ENCODE peak calls at places on chromosomes 13 and 19, in nine cellular contexts. One of them, this sample, is unnamed.

GRCh38 chr13:71813187-71813586 is 53.8 kb downstream of the DACH1 start:
- DNase-seq in lower leg skin: no peak
- DNase-seq in heart left ventricle: no peak
- DNase-seq in stomach: no peak
- DNase-seq in upper lobe of left lung: no peak
- DNase-seq in HCT116: no peak
- DNase-seq in esophagus squamous epithelium: no peak
- DNase-seq in transverse colon: no peak
- DNase-seq in breast epithelium: no peak
- DNase-seq in this sample: no peak

GRCh38 chr19:49691243-49692101 is 556 bp downstream of the CPT1C start:
- DNase-seq in lower leg skin: no peak
- DNase-seq in heart left ventricle: peak
- DNase-seq in stomach: no peak
- DNase-seq in upper lobe of left lung: no peak
- DNase-seq in HCT116: no peak
- DNase-seq in esophagus squamous epithelium: no peak
- DNase-seq in transverse colon: no peak
- DNase-seq in breast epithelium: no peak
- DNase-seq in this sample: no peak

GRCh38 chr13:113082198-113083021 is 23.2 kb upstream of the F7 start:
- DNase-seq in lower leg skin: no peak
- DNase-seq in heart left ventricle: peak
- DNase-seq in stomach: no peak
- DNase-seq in upper lobe of left lung: no peak
- DNase-seq in HCT116: no peak
- DNase-seq in esophagus squamous epithelium: no peak
- DNase-seq in transverse colon: no peak
- DNase-seq in breast epithelium: no peak
- DNase-seq in this sample: no peak

GRCh38 chr13:110512198-110512740 is 49.3 kb downstream of the RAB20 start:
- DNase-seq in lower leg skin: no peak
- DNase-seq in heart left ventricle: peak
- DNase-seq in stomach: no peak
- DNase-seq in upper lobe of left lung: no peak
- DNase-seq in HCT116: no peak
- DNase-seq in esophagus squamous epithelium: no peak
- DNase-seq in transverse colon: no peak
- DNase-seq in breast epithelium: no peak
- DNase-seq in this sample: no peak

GRCh38 chr13:46339035-46339666 is 47.9 kb downstream of the RUBCNL start:
- DNase-seq in lower leg skin: peak
- DNase-seq in heart left ventricle: no peak
- DNase-seq in stomach: no peak
- DNase-seq in upper lobe of left lung: peak
- DNase-seq in HCT116: no peak
- DNase-seq in esophagus squamous epithelium: no peak
- DNase-seq in transverse colon: peak
- DNase-seq in breast epithelium: no peak
- DNase-seq in this sample: no peak

GRCh38 chr19:53365899-53366493 is 491 bp downstream of the ZNF525 start:
- DNase-seq in lower leg skin: no peak
- DNase-seq in heart left ventricle: no peak
- DNase-seq in stomach: no peak
- DNase-seq in upper lobe of left lung: peak
- DNase-seq in HCT116: no peak
- DNase-seq in esophagus squamous epithelium: no peak
- DNase-seq in transverse colon: peak
- DNase-seq in breast epithelium: no peak
- DNase-seq in this sample: peak

GRCh38 chr13:35927554-35927953 is 203.6 kb downstream of the DCLK1 start:
- DNase-seq in lower leg skin: no peak
- DNase-seq in heart left ventricle: no peak
- DNase-seq in stomach: no peak
- DNase-seq in upper lobe of left lung: no peak
- DNase-seq in HCT116: no peak
- DNase-seq in esophagus squamous epithelium: no peak
- DNase-seq in transverse colon: no peak
- DNase-seq in breast epithelium: no peak
- DNase-seq in this sample: no peak

GRCh38 chr19:17806945-17807344 is 12.0 kb downstream of the B3GNT3 start:
- DNase-seq in lower leg skin: no peak
- DNase-seq in heart left ventricle: no peak
- DNase-seq in stomach: no peak
- DNase-seq in upper lobe of left lung: no peak
- DNase-seq in HCT116: no peak
- DNase-seq in esophagus squamous epithelium: no peak
- DNase-seq in transverse colon: no peak
- DNase-seq in breast epithelium: no peak
- DNase-seq in this sample: no peak

GRCh38 chr19:4922530-4923378 is 13.5 kb downstream of the UHRF1 start:
- DNase-seq in lower leg skin: no peak
- DNase-seq in heart left ventricle: no peak
- DNase-seq in stomach: no peak
- DNase-seq in upper lobe of left lung: peak
- DNase-seq in HCT116: no peak
- DNase-seq in esophagus squamous epithelium: no peak
- DNase-seq in transverse colon: no peak
- DNase-seq in breast epithelium: no peak
- DNase-seq in this sample: no peak

GRCh38 chr13:98056839-98057410 is 86.0 kb upstream of the FARP1 start:
- DNase-seq in lower leg skin: no peak
- DNase-seq in heart left ventricle: no peak
- DNase-seq in stomach: no peak
- DNase-seq in upper lobe of left lung: no peak
- DNase-seq in HCT116: no peak
- DNase-seq in esophagus squamous epithelium: no peak
- DNase-seq in transverse colon: no peak
- DNase-seq in breast epithelium: no peak
- DNase-seq in this sample: no peak

GRCh38 chr13:48234652-48235099 is 1.7 kb downstream of the ITM2B start:
- DNase-seq in lower leg skin: no peak
- DNase-seq in heart left ventricle: no peak
- DNase-seq in stomach: no peak
- DNase-seq in upper lobe of left lung: no peak
- DNase-seq in HCT116: no peak
- DNase-seq in esophagus squamous epithelium: no peak
- DNase-seq in transverse colon: no peak
- DNase-seq in breast epithelium: no peak
- DNase-seq in this sample: peak

DNA sequence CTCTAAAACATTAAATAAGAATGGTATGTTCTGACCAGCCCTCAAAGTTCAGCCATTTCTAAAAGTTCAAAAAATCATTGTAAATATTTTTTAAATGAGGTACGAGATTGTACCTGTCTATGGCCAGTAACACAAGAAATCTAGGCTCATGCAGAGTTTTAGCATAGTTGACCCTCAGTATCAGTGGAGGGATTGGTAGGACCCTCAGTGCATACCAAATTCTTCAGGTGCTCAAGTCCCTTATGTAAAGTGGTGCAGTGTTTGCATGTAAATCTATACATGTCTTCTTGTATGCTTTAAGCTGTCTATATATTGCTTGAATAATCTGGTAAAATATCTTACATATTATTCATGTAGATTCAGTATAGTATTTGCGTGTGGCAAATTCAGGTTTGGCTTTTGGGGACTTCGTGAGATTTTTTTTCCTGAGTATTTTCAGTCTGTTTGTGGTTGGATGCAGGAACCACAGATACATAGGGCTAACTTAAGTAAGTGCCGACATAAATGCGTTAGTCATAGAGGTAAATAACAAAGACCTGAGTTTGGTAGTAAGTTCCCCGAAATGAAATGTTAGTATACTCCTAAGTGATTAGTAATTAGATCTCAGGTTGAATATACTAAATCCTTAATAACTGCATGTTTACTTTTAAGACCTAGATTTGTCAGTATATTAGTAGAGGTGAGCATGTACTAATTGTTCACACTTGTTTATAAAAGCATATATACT is 7.8 kb downstream of the MIR17HG start:
- DNase-seq in lower leg skin: no peak
- DNase-seq in heart left ventricle: no peak
- DNase-seq in stomach: no peak
- DNase-seq in upper lobe of left lung: no peak
- DNase-seq in HCT116: no peak
- DNase-seq in esophagus squamous epithelium: no peak
- DNase-seq in transverse colon: no peak
- DNase-seq in breast epithelium: no peak
- DNase-seq in this sample: no peak
- TF ChIP-seq POLR2A in lower leg skin: no peak
- TF ChIP-seq POLR2A in heart left ventricle: no peak
- TF ChIP-seq POLR2A in stomach: no peak
- TF ChIP-seq POLR2A in upper lobe of left lung: no peak
- TF ChIP-seq POLR2A in HCT116: no peak
- TF ChIP-seq POLR2A in esophagus squamous epithelium: no peak
- TF ChIP-seq POLR2A in transverse colon: no peak
- TF ChIP-seq POLR2A in breast epithelium: no peak
- TF ChIP-seq POLR2A in this sample: no peak

DNA sequence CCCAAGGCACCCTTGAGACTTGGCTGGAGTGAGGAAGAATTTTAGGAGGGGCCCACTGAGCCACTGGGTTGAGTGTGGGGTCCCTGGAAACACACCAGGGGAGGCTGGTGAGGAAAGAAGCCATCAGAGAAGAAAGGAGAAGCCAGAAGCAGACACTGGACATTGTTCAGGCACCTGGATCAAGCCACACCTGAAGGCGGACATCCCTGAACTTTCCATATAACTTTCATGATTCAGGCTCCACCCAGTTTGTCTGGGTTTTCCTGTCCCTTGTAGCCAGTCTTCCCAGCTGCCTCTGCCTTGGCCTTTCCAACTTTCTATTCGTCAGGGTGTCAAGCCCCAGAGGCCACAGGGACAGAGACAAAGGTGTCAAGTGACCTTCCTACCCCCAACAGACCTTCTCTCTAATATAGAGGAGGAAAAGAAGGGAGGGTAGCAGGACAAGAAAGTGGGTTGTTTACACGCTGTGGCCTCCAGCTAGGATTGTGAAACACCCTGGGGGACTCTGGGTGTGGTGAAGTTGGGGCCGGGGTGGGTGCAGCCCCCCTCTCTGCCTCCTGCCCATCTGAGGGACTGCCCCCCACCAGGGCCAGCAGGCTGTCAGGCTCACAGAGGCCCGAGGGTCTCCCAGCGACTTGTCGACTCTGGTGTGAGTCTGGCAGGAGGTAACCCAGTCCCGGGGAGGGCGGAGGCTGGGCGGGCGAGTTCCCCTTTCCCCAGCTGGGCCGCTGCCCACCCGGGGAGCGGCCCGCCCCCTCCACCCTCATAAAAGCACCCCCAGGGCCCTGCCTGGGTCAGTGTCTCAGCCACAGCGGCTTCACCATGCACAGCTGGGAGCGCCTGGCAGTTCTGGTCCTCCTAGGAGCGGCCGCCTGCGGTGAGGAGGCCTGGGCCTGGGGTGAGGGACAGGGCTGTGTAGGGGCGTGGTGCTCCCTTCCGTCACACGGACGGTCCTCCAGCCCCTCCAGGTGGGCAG is at the start of gene CFD:
- DNase-seq in lower leg skin: peak
- DNase-seq in heart left ventricle: peak
- DNase-seq in stomach: peak
- DNase-seq in upper lobe of left lung: peak
- DNase-seq in HCT116: no peak
- DNase-seq in esophagus squamous epithelium: no peak
- DNase-seq in transverse colon: peak
- DNase-seq in breast epithelium: no peak
- DNase-seq in this sample: no peak
- TF ChIP-seq POLR2A in lower leg skin: peak
- TF ChIP-seq POLR2A in heart left ventricle: peak
- TF ChIP-seq POLR2A in stomach: no peak
- TF ChIP-seq POLR2A in upper lobe of left lung: no peak
- TF ChIP-seq POLR2A in HCT116: no peak
- TF ChIP-seq POLR2A in esophagus squamous epithelium: peak
- TF ChIP-seq POLR2A in transverse colon: peak
- TF ChIP-seq POLR2A in breast epithelium: no peak
- TF ChIP-seq POLR2A in this sample: no peak

GRCh38 chr13:21901326-21901725 is 230.5 kb downstream of the FGF9 start:
- DNase-seq in lower leg skin: no peak
- DNase-seq in heart left ventricle: no peak
- DNase-seq in stomach: no peak
- DNase-seq in upper lobe of left lung: no peak
- DNase-seq in HCT116: no peak
- DNase-seq in esophagus squamous epithelium: no peak
- DNase-seq in transverse colon: no peak
- DNase-seq in breast epithelium: no peak
- DNase-seq in this sample: no peak

GRCh38 chr13:21901772-21902708 is 231.2 kb downstream of the FGF9 start:
- DNase-seq in lower leg skin: peak
- DNase-seq in heart left ventricle: no peak
- DNase-seq in stomach: no peak
- DNase-seq in upper lobe of left lung: no peak
- DNase-seq in HCT116: no peak
- DNase-seq in esophagus squamous epithelium: no peak
- DNase-seq in transverse colon: no peak
- DNase-seq in breast epithelium: no peak
- DNase-seq in this sample: no peak

GRCh38 chr13:21898461-21898860 is 227.6 kb downstream of the FGF9 start:
- DNase-seq in lower leg skin: no peak
- DNase-seq in heart left ventricle: no peak
- DNase-seq in stomach: no peak
- DNase-seq in upper lobe of left lung: no peak
- DNase-seq in HCT116: no peak
- DNase-seq in esophagus squamous epithelium: no peak
- DNase-seq in transverse colon: no peak
- DNase-seq in breast epithelium: no peak
- DNase-seq in this sample: no peak

GRCh38 chr13:21897140-21897539 is 226.3 kb downstream of the FGF9 start:
- DNase-seq in lower leg skin: no peak
- DNase-seq in heart left ventricle: no peak
- DNase-seq in stomach: no peak
- DNase-seq in upper lobe of left lung: no peak
- DNase-seq in HCT116: no peak
- DNase-seq in esophagus squamous epithelium: no peak
- DNase-seq in transverse colon: no peak
- DNase-seq in breast epithelium: no peak
- DNase-seq in this sample: no peak

DNA sequence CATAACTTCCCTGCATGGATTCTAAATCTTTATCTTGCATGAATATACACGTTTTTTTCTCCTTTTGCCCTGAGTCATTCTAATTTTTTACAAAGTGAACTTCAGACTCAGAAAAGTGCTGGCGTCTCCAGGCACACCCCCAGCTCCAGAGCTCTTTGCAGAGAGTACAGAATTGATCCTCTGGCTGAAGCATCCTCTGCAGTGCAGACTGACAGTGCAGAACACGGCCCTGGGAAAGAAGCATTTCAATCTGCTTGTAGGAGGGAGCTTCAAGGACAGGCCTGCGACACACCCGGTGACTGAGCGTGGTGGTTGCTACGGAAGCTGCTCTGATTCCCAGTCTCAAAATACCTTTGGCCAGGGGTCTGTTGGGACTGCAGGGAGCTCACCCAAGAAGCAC is 228.1 kb downstream of the FGF9 start:
- DNase-seq in lower leg skin: no peak
- DNase-seq in heart left ventricle: no peak
- DNase-seq in stomach: no peak
- DNase-seq in upper lobe of left lung: no peak
- DNase-seq in HCT116: no peak
- DNase-seq in esophagus squamous epithelium: no peak
- DNase-seq in transverse colon: no peak
- DNase-seq in breast epithelium: no peak
- DNase-seq in this sample: no peak
- TF ChIP-seq POLR2A in lower leg skin: no peak
- TF ChIP-seq POLR2A in heart left ventricle: no peak
- TF ChIP-seq POLR2A in stomach: no peak
- TF ChIP-seq POLR2A in upper lobe of left lung: no peak
- TF ChIP-seq POLR2A in HCT116: no peak
- TF ChIP-seq POLR2A in esophagus squamous epithelium: no peak
- TF ChIP-seq POLR2A in transverse colon: no peak
- TF ChIP-seq POLR2A in breast epithelium: no peak
- TF ChIP-seq POLR2A in this sample: no peak

GRCh38 chr19:3433313-3433712 is 47.0 kb downstream of the SMIM24 start:
- DNase-seq in lower leg skin: no peak
- DNase-seq in heart left ventricle: no peak
- DNase-seq in stomach: no peak
- DNase-seq in upper lobe of left lung: no peak
- DNase-seq in HCT116: no peak
- DNase-seq in esophagus squamous epithelium: no peak
- DNase-seq in transverse colon: no peak
- DNase-seq in breast epithelium: no peak
- DNase-seq in this sample: no peak
- TF ChIP-seq POLR2A in lower leg skin: no peak
- TF ChIP-seq POLR2A in heart left ventricle: no peak
- TF ChIP-seq POLR2A in stomach: no peak
- TF ChIP-seq POLR2A in upper lobe of left lung: no peak
- TF ChIP-seq POLR2A in HCT116: no peak
- TF ChIP-seq POLR2A in esophagus squamous epithelium: no peak
- TF ChIP-seq POLR2A in transverse colon: no peak
- TF ChIP-seq POLR2A in breast epithelium: no peak
- TF ChIP-seq POLR2A in this sample: no peak